ENCODE peak calls at places on chromosomes 5 and 9, in ten cellular contexts. Z is ACHN, H is NT2/D1, T is erythroblast, B is chondrocyte, F is NCI-H345, L is COR-L47, S is NCI-H1092 treated with DMSO at 0.1 percent for 48 hours, V is left lung, O is breast epithelium. P is an unnamed sample.

GRCh38 chr9:93665566-93666278 is 89.3 kb downstream of the PHF2 start:
- DNase-seq in Z (no peak), H (no peak), V (peak), T (no peak), B (peak), F (no peak), S (no peak), L (no peak), O (peak), P (peak)

GRCh38 chr9:121770415-121771273 is 119.2 kb downstream of the DAB2IP start:
- DNase-seq in F (no peak), B (peak), L (no peak), Z (no peak), V (peak), T (no peak), O (no peak), S (no peak), H (no peak), P (no peak)

GRCh38 chr5:9337908-9338307 is 208.0 kb downstream of the SEMA5A start:
- DNase-seq in L (no peak), H (no peak), T (no peak), O (no peak), V (no peak), B (no peak), F (no peak), S (no peak), Z (no peak), P (no peak)

GRCh38 chr9:125446581-125447094 is 185.0 kb downstream of the GAPVD1 start:
- DNase-seq in H (no peak), S (no peak), Z (no peak), V (no peak), B (no peak), F (peak), O (no peak), L (no peak), T (no peak), P (no peak)

GRCh38 chr9:70170151-70170795 is 88.5 kb upstream of the SMC5 start:
- DNase-seq in T (no peak), H (no peak), F (no peak), S (no peak), O (no peak), B (no peak), Z (no peak), L (no peak), V (no peak), P (no peak)

GRCh38 chr5:125317546-125317995 is 571.1 kb upstream of the ZNF608 start:
- DNase-seq in H (no peak), L (peak), O (no peak), Z (no peak), F (peak), V (no peak), B (no peak), T (no peak), S (no peak), P (no peak)

GRCh38 chr5:131622633-131623032 is 12.4 kb downstream of the RAPGEF6 start:
- DNase-seq in L (no peak), F (no peak), T (no peak), S (no peak), O (no peak), H (no peak), V (no peak), Z (no peak), B (no peak), P (no peak)

GRCh38 chr5:130875673-130876072 is 289.4 kb downstream of the HINT1 start:
- DNase-seq in L (no peak), S (no peak), T (no peak), B (no peak), F (no peak), Z (no peak), V (no peak), H (no peak), O (no peak), P (no peak)

GRCh38 chr9:124254261-124254682 is 3.5 kb upstream of the NEK6 start:
- DNase-seq in H (no peak), T (no peak), L (no peak), V (peak), F (no peak), Z (no peak), B (peak), O (no peak), S (no peak), P (no peak)

GRCh38 chr9:116471943-116472506 is 215.1 kb upstream of the TRIM32 start:
- DNase-seq in Z (no peak), H (no peak), V (no peak), B (no peak), L (no peak), O (no peak), T (peak), S (no peak), F (no peak), P (no peak)

GRCh38 chr9:61670616-61671015 is 480.8 kb downstream of the SPATA31A7 start:
- DNase-seq in V (no peak), O (no peak), Z (no peak), F (no peak), T (no peak), S (no peak), B (peak), L (no peak), H (no peak), P (peak)

GRCh38 chr9:13532407-13532806 is 252.9 kb upstream of the MPDZ start:
- DNase-seq in S (no peak), V (no peak), Z (no peak), L (no peak), O (no peak), F (no peak), B (no peak), H (no peak), T (no peak), P (no peak)

GRCh38 chr5:110087829-110088228 is 398.1 kb downstream of the MAN2A1 start:
- DNase-seq in O (no peak), Z (no peak), T (no peak), S (no peak), F (no peak), B (no peak), L (no peak), V (no peak), H (no peak), P (no peak)

GRCh38 chr5:90353254-90353653 is 56.3 kb downstream of the CETN3 start:
- DNase-seq in F (no peak), Z (no peak), V (no peak), S (no peak), B (no peak), O (no peak), H (no peak), L (no peak), T (no peak), P (no peak)

GRCh38 chr5:141835928-141836667 is 42.1 kb downstream of the PCDH1 start:
- DNase-seq in O (no peak), T (no peak), S (no peak), F (no peak), L (no peak), H (no peak), B (no peak), V (no peak), Z (no peak), P (no peak)

GRCh38 chr5:151675225-151675955 is 11.3 kb downstream of the SPARC start:
- DNase-seq in T (no peak), V (no peak), O (no peak), H (no peak), S (no peak), Z (no peak), L (no peak), F (no peak), B (no peak), P (no peak)

GRCh38 chr5:169301386-169301930 is 519 bp upstream of the SLIT3 start:
- DNase-seq in T (no peak), B (no peak), V (no peak), Z (no peak), F (no peak), L (no peak), H (no peak), O (no peak), S (no peak), P (no peak)